ENCODE peak calls at places on chromosome 17, in nine cellular contexts. One of them, this sample, is unnamed.

GRCh38 chr17:58706351-58707140 is 14.1 kb downstream of the RAD51C start:
- DNase-seq in naive thymus-derived CD8-positive, alpha-beta T cell: no peak
- DNase-seq in neural crest cell: no peak
- DNase-seq in lower leg skin: no peak
- DNase-seq in CD4-positive, alpha-beta T cell: no peak
- DNase-seq in activated naive CD4-positive, alpha-beta T cell: no peak
- DNase-seq in fibroblast of the aortic adventitia: no peak
- DNase-seq in activated CD4-positive, alpha-beta T cell treated with anti-CD3 and anti-CD28 coated beads, Interleukin-2, amount 50 U/mL, for 1 hour: no peak
- DNase-seq in cardiac fibroblast: no peak
- DNase-seq in this sample: no peak

GRCh38 chr17:36599546-36600250 is 1.7 kb upstream of the MRM1 start:
- DNase-seq in naive thymus-derived CD8-positive, alpha-beta T cell: no peak
- DNase-seq in neural crest cell: no peak
- DNase-seq in lower leg skin: peak; percentile 75
- DNase-seq in CD4-positive, alpha-beta T cell: no peak
- DNase-seq in activated naive CD4-positive, alpha-beta T cell: no peak
- DNase-seq in fibroblast of the aortic adventitia: no peak
- DNase-seq in activated CD4-positive, alpha-beta T cell treated with anti-CD3 and anti-CD28 coated beads, Interleukin-2, amount 50 U/mL, for 1 hour: no peak
- DNase-seq in cardiac fibroblast: no peak
- DNase-seq in this sample: no peak

GRCh38 chr17:83080641-83081560 is 1.5 kb downstream of the METRNL start:
- DNase-seq in naive thymus-derived CD8-positive, alpha-beta T cell: no peak
- DNase-seq in neural crest cell: no peak
- DNase-seq in lower leg skin: no peak
- DNase-seq in CD4-positive, alpha-beta T cell: no peak
- DNase-seq in activated naive CD4-positive, alpha-beta T cell: no peak
- DNase-seq in fibroblast of the aortic adventitia: no peak
- DNase-seq in activated CD4-positive, alpha-beta T cell treated with anti-CD3 and anti-CD28 coated beads, Interleukin-2, amount 50 U/mL, for 1 hour: peak; percentile 21
- DNase-seq in cardiac fibroblast: peak; percentile 52
- DNase-seq in this sample: peak; percentile 41

GRCh38 chr17:67718325-67718941 is 697 bp downstream of the NOL11 start:
- DNase-seq in naive thymus-derived CD8-positive, alpha-beta T cell: no peak
- DNase-seq in neural crest cell: no peak
- DNase-seq in lower leg skin: no peak
- DNase-seq in CD4-positive, alpha-beta T cell: no peak
- DNase-seq in activated naive CD4-positive, alpha-beta T cell: no peak
- DNase-seq in fibroblast of the aortic adventitia: peak; percentile 18
- DNase-seq in activated CD4-positive, alpha-beta T cell treated with anti-CD3 and anti-CD28 coated beads, Interleukin-2, amount 50 U/mL, for 1 hour: no peak
- DNase-seq in cardiac fibroblast: peak; percentile 32
- DNase-seq in this sample: peak; percentile 46

GRCh38 chr17:44170499-44171201 is at the start of gene ASB16:
- DNase-seq in naive thymus-derived CD8-positive, alpha-beta T cell: no peak
- DNase-seq in neural crest cell: no peak
- DNase-seq in lower leg skin: no peak
- DNase-seq in CD4-positive, alpha-beta T cell: no peak
- DNase-seq in activated naive CD4-positive, alpha-beta T cell: no peak
- DNase-seq in fibroblast of the aortic adventitia: peak; percentile 35
- DNase-seq in activated CD4-positive, alpha-beta T cell treated with anti-CD3 and anti-CD28 coated beads, Interleukin-2, amount 50 U/mL, for 1 hour: no peak
- DNase-seq in cardiac fibroblast: peak; percentile 33
- DNase-seq in this sample: no peak

GRCh38 chr17:72978593-72979218 is 113.8 kb downstream of the SLC39A11 start:
- DNase-seq in naive thymus-derived CD8-positive, alpha-beta T cell: no peak
- DNase-seq in neural crest cell: no peak
- DNase-seq in lower leg skin: no peak
- DNase-seq in CD4-positive, alpha-beta T cell: no peak
- DNase-seq in activated naive CD4-positive, alpha-beta T cell: no peak
- DNase-seq in fibroblast of the aortic adventitia: no peak
- DNase-seq in activated CD4-positive, alpha-beta T cell treated with anti-CD3 and anti-CD28 coated beads, Interleukin-2, amount 50 U/mL, for 1 hour: no peak
- DNase-seq in cardiac fibroblast: no peak
- DNase-seq in this sample: no peak

GRCh38 chr17:81349397-81350319 is 45.6 kb upstream of the BAHCC1 start:
- DNase-seq in naive thymus-derived CD8-positive, alpha-beta T cell: peak; percentile 53
- DNase-seq in neural crest cell: no peak
- DNase-seq in lower leg skin: peak; percentile 87
- DNase-seq in CD4-positive, alpha-beta T cell: no peak
- DNase-seq in activated naive CD4-positive, alpha-beta T cell: no peak
- DNase-seq in fibroblast of the aortic adventitia: peak; percentile 17
- DNase-seq in activated CD4-positive, alpha-beta T cell treated with anti-CD3 and anti-CD28 coated beads, Interleukin-2, amount 50 U/mL, for 1 hour: no peak
- DNase-seq in cardiac fibroblast: peak; percentile 51
- DNase-seq in this sample: peak; percentile 77

GRCh38 chr17:59287452-59287851 is 44.0 kb upstream of the YPEL2 start:
- DNase-seq in naive thymus-derived CD8-positive, alpha-beta T cell: no peak
- DNase-seq in neural crest cell: no peak
- DNase-seq in lower leg skin: no peak
- DNase-seq in CD4-positive, alpha-beta T cell: no peak
- DNase-seq in activated naive CD4-positive, alpha-beta T cell: no peak
- DNase-seq in fibroblast of the aortic adventitia: peak; percentile 22
- DNase-seq in activated CD4-positive, alpha-beta T cell treated with anti-CD3 and anti-CD28 coated beads, Interleukin-2, amount 50 U/mL, for 1 hour: no peak
- DNase-seq in cardiac fibroblast: peak; percentile 14
- DNase-seq in this sample: peak; percentile 31

GRCh38 chr17:80474231-80474932 is 2.0 kb downstream of the NPTX1 start:
- DNase-seq in naive thymus-derived CD8-positive, alpha-beta T cell: no peak
- DNase-seq in neural crest cell: no peak
- DNase-seq in lower leg skin: no peak
- DNase-seq in CD4-positive, alpha-beta T cell: no peak
- DNase-seq in activated naive CD4-positive, alpha-beta T cell: no peak
- DNase-seq in fibroblast of the aortic adventitia: peak; percentile 45
- DNase-seq in activated CD4-positive, alpha-beta T cell treated with anti-CD3 and anti-CD28 coated beads, Interleukin-2, amount 50 U/mL, for 1 hour: no peak
- DNase-seq in cardiac fibroblast: peak; percentile 34
- DNase-seq in this sample: no peak

GRCh38 chr17:77354721-77355455 is 214.1 kb downstream of the SEC14L1 start:
- DNase-seq in naive thymus-derived CD8-positive, alpha-beta T cell: no peak
- DNase-seq in neural crest cell: no peak
- DNase-seq in lower leg skin: peak; percentile 86
- DNase-seq in CD4-positive, alpha-beta T cell: no peak
- DNase-seq in activated naive CD4-positive, alpha-beta T cell: no peak
- DNase-seq in fibroblast of the aortic adventitia: peak; percentile 98
- DNase-seq in activated CD4-positive, alpha-beta T cell treated with anti-CD3 and anti-CD28 coated beads, Interleukin-2, amount 50 U/mL, for 1 hour: no peak
- DNase-seq in cardiac fibroblast: peak; percentile 94
- DNase-seq in this sample: peak; percentile 73

GRCh38 chr17:74116087-74116717 is 87.3 kb upstream of the RPL38 start:
- DNase-seq in naive thymus-derived CD8-positive, alpha-beta T cell: no peak
- DNase-seq in neural crest cell: no peak
- DNase-seq in lower leg skin: no peak
- DNase-seq in CD4-positive, alpha-beta T cell: no peak
- DNase-seq in activated naive CD4-positive, alpha-beta T cell: no peak
- DNase-seq in fibroblast of the aortic adventitia: no peak
- DNase-seq in activated CD4-positive, alpha-beta T cell treated with anti-CD3 and anti-CD28 coated beads, Interleukin-2, amount 50 U/mL, for 1 hour: no peak
- DNase-seq in cardiac fibroblast: no peak
- DNase-seq in this sample: peak; percentile 78

GRCh38 chr17:79483122-79483521 is 127.7 kb downstream of the RBFOX3 start:
- DNase-seq in naive thymus-derived CD8-positive, alpha-beta T cell: no peak
- DNase-seq in neural crest cell: no peak
- DNase-seq in lower leg skin: no peak
- DNase-seq in CD4-positive, alpha-beta T cell: no peak
- DNase-seq in activated naive CD4-positive, alpha-beta T cell: no peak
- DNase-seq in fibroblast of the aortic adventitia: no peak
- DNase-seq in activated CD4-positive, alpha-beta T cell treated with anti-CD3 and anti-CD28 coated beads, Interleukin-2, amount 50 U/mL, for 1 hour: no peak
- DNase-seq in cardiac fibroblast: no peak
- DNase-seq in this sample: no peak

GRCh38 chr17:59513934-59514841 is 51.2 kb upstream of the DHX40 start:
- DNase-seq in naive thymus-derived CD8-positive, alpha-beta T cell: no peak
- DNase-seq in neural crest cell: no peak
- DNase-seq in lower leg skin: peak; percentile 92
- DNase-seq in CD4-positive, alpha-beta T cell: no peak
- DNase-seq in activated naive CD4-positive, alpha-beta T cell: no peak
- DNase-seq in fibroblast of the aortic adventitia: peak; percentile 70
- DNase-seq in activated CD4-positive, alpha-beta T cell treated with anti-CD3 and anti-CD28 coated beads, Interleukin-2, amount 50 U/mL, for 1 hour: no peak
- DNase-seq in cardiac fibroblast: peak; percentile 90
- DNase-seq in this sample: peak; percentile 48

GRCh38 chr17:14310101-14310500 is 9.2 kb downstream of the HS3ST3B1 start:
- DNase-seq in naive thymus-derived CD8-positive, alpha-beta T cell: no peak
- DNase-seq in neural crest cell: no peak
- DNase-seq in lower leg skin: peak; percentile 64
- DNase-seq in CD4-positive, alpha-beta T cell: no peak
- DNase-seq in activated naive CD4-positive, alpha-beta T cell: no peak
- DNase-seq in fibroblast of the aortic adventitia: no peak
- DNase-seq in activated CD4-positive, alpha-beta T cell treated with anti-CD3 and anti-CD28 coated beads, Interleukin-2, amount 50 U/mL, for 1 hour: no peak
- DNase-seq in cardiac fibroblast: no peak
- DNase-seq in this sample: no peak

GRCh38 chr17:8479431-8479947 is 43.8 kb downstream of the NDEL1 start:
- DNase-seq in naive thymus-derived CD8-positive, alpha-beta T cell: no peak
- DNase-seq in neural crest cell: no peak
- DNase-seq in lower leg skin: peak; percentile 92
- DNase-seq in CD4-positive, alpha-beta T cell: no peak
- DNase-seq in activated naive CD4-positive, alpha-beta T cell: no peak
- DNase-seq in fibroblast of the aortic adventitia: peak; percentile 97
- DNase-seq in activated CD4-positive, alpha-beta T cell treated with anti-CD3 and anti-CD28 coated beads, Interleukin-2, amount 50 U/mL, for 1 hour: no peak
- DNase-seq in cardiac fibroblast: peak; percentile 91
- DNase-seq in this sample: no peak